ENCODE peak calls at places on chromosomes 1 and 21, in four cellular contexts. One of them, this sample, is unnamed.

GRCh38 chr1:45009956-45010854 is 919 bp downstream of the HECTD3 start:
- DNase-seq in fibroblast of mammary gland: no peak
- DNase-seq in psoas muscle: no peak
- DNase-seq in glutamatergic neuron: peak; percentile 52
- DNase-seq in this sample: peak; percentile 31

GRCh38 chr1:245715970-245716369 is 561.2 kb downstream of the KIF26B start:
- DNase-seq in fibroblast of mammary gland: peak; percentile 90
- DNase-seq in glutamatergic neuron: no peak
- DNase-seq in psoas muscle: no peak
- DNase-seq in this sample: no peak

GRCh38 chr1:199720496-199720895 is 307.0 kb upstream of the NR5A2 start:
- DNase-seq in fibroblast of mammary gland: no peak
- DNase-seq in glutamatergic neuron: no peak
- DNase-seq in psoas muscle: no peak
- DNase-seq in this sample: no peak

GRCh38 chr1:110308247-110308646 is 30.9 kb upstream of the RBM15 start:
- DNase-seq in glutamatergic neuron: no peak
- DNase-seq in psoas muscle: no peak
- DNase-seq in fibroblast of mammary gland: peak; percentile 82
- DNase-seq in this sample: no peak

GRCh38 chr1:234473123-234473522 is 5.9 kb downstream of the TARBP1 start:
- DNase-seq in fibroblast of mammary gland: no peak
- DNase-seq in psoas muscle: no peak
- DNase-seq in glutamatergic neuron: no peak
- DNase-seq in this sample: no peak

GRCh38 chr1:215076312-215076711 is 6.2 kb upstream of the KCNK2 start:
- DNase-seq in fibroblast of mammary gland: peak; percentile 69
- DNase-seq in glutamatergic neuron: no peak
- DNase-seq in psoas muscle: no peak
- DNase-seq in this sample: no peak

GRCh38 chr1:230542054-230542453 is 100.2 kb upstream of the COG2 start:
- DNase-seq in fibroblast of mammary gland: peak; percentile 61
- DNase-seq in psoas muscle: no peak
- DNase-seq in glutamatergic neuron: no peak
- DNase-seq in this sample: no peak

GRCh38 chr1:223860051-223860559 is 14.4 kb upstream of the TP53BP2 start:
- DNase-seq in glutamatergic neuron: no peak
- DNase-seq in psoas muscle: no peak
- DNase-seq in fibroblast of mammary gland: no peak
- DNase-seq in this sample: no peak

GRCh38 chr1:10308001-10308400 is 90.9 kb upstream of the PGD start:
- DNase-seq in glutamatergic neuron: no peak
- DNase-seq in fibroblast of mammary gland: peak; percentile 5
- DNase-seq in psoas muscle: no peak
- DNase-seq in this sample: no peak

GRCh38 chr1:97204468-97204867 is 482.9 kb downstream of the PTBP2 start:
- DNase-seq in fibroblast of mammary gland: peak; percentile 60
- DNase-seq in glutamatergic neuron: no peak
- DNase-seq in psoas muscle: no peak
- DNase-seq in this sample: no peak

GRCh38 chr1:40917995-40918711 is 56.0 kb upstream of the CITED4 start:
- DNase-seq in glutamatergic neuron: no peak
- DNase-seq in psoas muscle: no peak
- DNase-seq in fibroblast of mammary gland: no peak
- DNase-seq in this sample: no peak

GRCh38 chr1:47812848-47813508 is 184.2 kb downstream of the TRABD2B start:
- DNase-seq in psoas muscle: peak; percentile 8
- DNase-seq in fibroblast of mammary gland: no peak
- DNase-seq in glutamatergic neuron: no peak
- DNase-seq in this sample: no peak

GRCh38 chr1:177001556-177001955 is 163.0 kb downstream of the ASTN1 start:
- DNase-seq in glutamatergic neuron: no peak
- DNase-seq in fibroblast of mammary gland: no peak
- DNase-seq in psoas muscle: no peak
- DNase-seq in this sample: no peak

GRCh38 chr1:209895709-209896108 is 42.3 kb upstream of the SYT14 start:
- DNase-seq in psoas muscle: no peak
- DNase-seq in fibroblast of mammary gland: peak; percentile 72
- DNase-seq in glutamatergic neuron: no peak
- DNase-seq in this sample: no peak

GRCh38 chr1:15352122-15352957 is 57.3 kb upstream of the EFHD2 start:
- DNase-seq in glutamatergic neuron: no peak
- DNase-seq in fibroblast of mammary gland: peak; percentile 76
- DNase-seq in psoas muscle: no peak
- DNase-seq in this sample: no peak

GRCh38 chr1:170402451-170403311 is 129.3 kb upstream of the GORAB start:
- DNase-seq in glutamatergic neuron: no peak
- DNase-seq in psoas muscle: no peak
- DNase-seq in fibroblast of mammary gland: peak; percentile 89
- DNase-seq in this sample: no peak
- TF ChIP-seq CTCF in glutamatergic neuron: no peak
- TF ChIP-seq CTCF in psoas muscle: no peak
- TF ChIP-seq CTCF in fibroblast of mammary gland: no peak
- TF ChIP-seq CTCF in this sample: no peak

GRCh38 chr21:44375686-44376320 is 22.4 kb downstream of the TRPM2 start:
- DNase-seq in psoas muscle: peak; percentile 45
- DNase-seq in fibroblast of mammary gland: no peak
- DNase-seq in glutamatergic neuron: no peak
- DNase-seq in this sample: no peak

GRCh38 chr21:44376606-44377005 is 23.2 kb downstream of the TRPM2 start:
- DNase-seq in fibroblast of mammary gland: no peak
- DNase-seq in glutamatergic neuron: no peak
- DNase-seq in psoas muscle: peak; percentile 22
- DNase-seq in this sample: no peak

GRCh38 chr21:44378646-44379581 is 25.5 kb downstream of the TRPM2 start:
- DNase-seq in glutamatergic neuron: no peak
- DNase-seq in fibroblast of mammary gland: no peak
- DNase-seq in psoas muscle: peak; percentile 28
- DNase-seq in this sample: no peak

GRCh38 chr21:44377922-44378645 is 24.7 kb downstream of the TRPM2 start:
- DNase-seq in fibroblast of mammary gland: no peak
- DNase-seq in glutamatergic neuron: no peak
- DNase-seq in psoas muscle: peak; percentile 35
- DNase-seq in this sample: no peak

GRCh38 chr21:44377201-44377921 is 23.9 kb downstream of the TRPM2 start:
- DNase-seq in psoas muscle: peak; percentile 29
- DNase-seq in fibroblast of mammary gland: no peak
- DNase-seq in glutamatergic neuron: no peak
- DNase-seq in this sample: no peak
- TF ChIP-seq CTCF in psoas muscle: no peak
- TF ChIP-seq CTCF in fibroblast of mammary gland: no peak
- TF ChIP-seq CTCF in glutamatergic neuron: no peak
- TF ChIP-seq CTCF in this sample: no peak

GRCh38 chr21:43328591-43329360 is 98.2 kb downstream of the SIK1 start:
- DNase-seq in glutamatergic neuron: no peak
- DNase-seq in psoas muscle: no peak
- DNase-seq in fibroblast of mammary gland: no peak
- DNase-seq in this sample: no peak

GRCh38 chr21:43328171-43328570 is 98.8 kb downstream of the SIK1 start:
- DNase-seq in glutamatergic neuron: no peak
- DNase-seq in fibroblast of mammary gland: no peak
- DNase-seq in psoas muscle: no peak
- DNase-seq in this sample: no peak

GRCh38 chr21:43330306-43330881 is 96.5 kb downstream of the SIK1 start:
- DNase-seq in glutamatergic neuron: no peak
- DNase-seq in psoas muscle: no peak
- DNase-seq in fibroblast of mammary gland: no peak
- DNase-seq in this sample: no peak

GRCh38 chr21:43331111-43331961 is 95.6 kb downstream of the SIK1 start:
- DNase-seq in fibroblast of mammary gland: no peak
- DNase-seq in psoas muscle: no peak
- DNase-seq in glutamatergic neuron: no peak
- DNase-seq in this sample: no peak

GRCh38 chr21:43329361-43330269 is 97.3 kb downstream of the SIK1 start:
- DNase-seq in psoas muscle: no peak
- DNase-seq in fibroblast of mammary gland: no peak
- DNase-seq in glutamatergic neuron: no peak
- DNase-seq in this sample: no peak
- TF ChIP-seq CTCF in psoas muscle: no peak
- TF ChIP-seq CTCF in fibroblast of mammary gland: no peak
- TF ChIP-seq CTCF in glutamatergic neuron: no peak
- TF ChIP-seq CTCF in this sample: no peak

GRCh38 chr1:163170975-163171676 is 31.6 kb downstream of the RGS5 start:
- DNase-seq in glutamatergic neuron: no peak
- DNase-seq in fibroblast of mammary gland: peak; percentile 75
- DNase-seq in psoas muscle: no peak
- DNase-seq in this sample: no peak
- TF ChIP-seq CTCF in glutamatergic neuron: peak; percentile 53
- TF ChIP-seq CTCF in fibroblast of mammary gland: peak; percentile 79
- TF ChIP-seq CTCF in psoas muscle: peak; percentile 18
- TF ChIP-seq CTCF in this sample: peak; percentile 48

DNA sequence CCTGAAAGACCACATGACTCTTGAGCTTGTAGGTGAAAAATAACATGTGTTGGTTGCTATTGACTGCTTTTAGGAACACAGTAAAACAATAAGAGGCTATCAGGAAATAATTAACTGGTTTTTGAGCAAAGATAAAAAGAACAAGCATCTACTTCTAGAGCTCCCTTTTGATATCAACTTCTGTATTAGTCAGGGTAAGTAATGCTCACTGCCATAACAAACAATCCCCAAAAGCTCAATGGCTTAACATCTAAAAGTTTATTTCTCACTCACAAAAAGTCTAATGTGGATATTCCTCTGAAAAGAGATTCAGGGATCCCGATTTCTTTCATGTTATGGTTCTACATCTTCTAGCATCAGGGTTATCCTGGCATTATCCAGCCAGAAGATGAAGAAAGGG is 25.3 kb upstream of the PROX1 start:
- DNase-seq in psoas muscle: no peak
- DNase-seq in glutamatergic neuron: no peak
- DNase-seq in fibroblast of mammary gland: no peak
- DNase-seq in this sample: no peak
- TF ChIP-seq CTCF in psoas muscle: no peak
- TF ChIP-seq CTCF in glutamatergic neuron: no peak
- TF ChIP-seq CTCF in fibroblast of mammary gland: no peak
- TF ChIP-seq CTCF in this sample: no peak

GRCh38 chr1:100536031-100536430 is 1.9 kb upstream of the GPR88 start:
- DNase-seq in glutamatergic neuron: no peak
- DNase-seq in psoas muscle: no peak
- DNase-seq in fibroblast of mammary gland: no peak
- DNase-seq in this sample: no peak

GRCh38 chr1:100535264-100535663 is 2.7 kb upstream of the GPR88 start:
- DNase-seq in fibroblast of mammary gland: no peak
- DNase-seq in psoas muscle: no peak
- DNase-seq in glutamatergic neuron: no peak
- DNase-seq in this sample: no peak

GRCh38 chr1:100539836-100540536 is 2.0 kb downstream of the GPR88 start:
- DNase-seq in fibroblast of mammary gland: peak; percentile 24
- DNase-seq in psoas muscle: no peak
- DNase-seq in glutamatergic neuron: peak; percentile 47
- DNase-seq in this sample: peak; percentile 24

GRCh38 chr1:100542264-100542663 is 4.3 kb downstream of the GPR88 start:
- DNase-seq in psoas muscle: no peak
- DNase-seq in glutamatergic neuron: no peak
- DNase-seq in fibroblast of mammary gland: no peak
- DNase-seq in this sample: no peak

GRCh38 chr1:100538935-100539835 is 1.2 kb downstream of the GPR88 start:
- DNase-seq in fibroblast of mammary gland: no peak
- DNase-seq in psoas muscle: no peak
- DNase-seq in glutamatergic neuron: peak; percentile 56
- DNase-seq in this sample: peak; percentile 19
- TF ChIP-seq CTCF in fibroblast of mammary gland: no peak
- TF ChIP-seq CTCF in psoas muscle: no peak
- TF ChIP-seq CTCF in glutamatergic neuron: no peak
- TF ChIP-seq CTCF in this sample: peak; percentile 32

DNA sequence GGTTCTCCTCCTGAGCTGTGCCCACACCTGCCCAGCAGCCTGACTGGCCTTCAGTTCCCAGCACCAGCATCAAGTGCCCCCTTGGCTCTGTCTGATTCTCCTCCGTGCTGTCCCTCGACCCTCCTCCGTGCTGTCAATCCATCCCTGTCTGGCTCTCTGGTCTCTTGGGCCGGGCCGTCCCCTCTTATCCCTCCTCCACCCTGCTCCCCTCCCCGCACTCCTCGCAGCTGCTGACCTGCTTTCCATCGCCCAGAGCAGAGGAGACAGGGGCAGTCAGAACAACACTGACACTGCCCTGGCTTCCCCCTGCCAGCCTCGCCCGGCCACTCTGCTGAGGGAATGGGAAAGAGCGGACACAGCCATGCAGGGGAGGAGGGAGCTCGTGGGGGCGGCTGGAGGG is 267.4 kb downstream of the CAMTA1 start:
- DNase-seq in psoas muscle: no peak
- DNase-seq in fibroblast of mammary gland: no peak
- DNase-seq in glutamatergic neuron: no peak
- DNase-seq in this sample: no peak
- TF ChIP-seq CTCF in psoas muscle: no peak
- TF ChIP-seq CTCF in fibroblast of mammary gland: no peak
- TF ChIP-seq CTCF in glutamatergic neuron: no peak
- TF ChIP-seq CTCF in this sample: no peak

GRCh38 chr1:938088-938683 is 14.5 kb downstream of the SAMD11 start:
- DNase-seq in psoas muscle: no peak
- DNase-seq in glutamatergic neuron: no peak
- DNase-seq in fibroblast of mammary gland: no peak
- DNase-seq in this sample: no peak
- TF ChIP-seq CTCF in psoas muscle: peak; percentile 42
- TF ChIP-seq CTCF in glutamatergic neuron: no peak
- TF ChIP-seq CTCF in fibroblast of mammary gland: peak; percentile 41
- TF ChIP-seq CTCF in this sample: peak; percentile 62

This sample was measured in left ventricle myocardium inferior.